ENCODE peak calls at places on chromosomes 16 and 17, in five cellular contexts. S, B, Z, A and Q are unnamed samples.

GRCh38 chr17:28443901-28444638 is 29.4 kb upstream of the SLC13A2 start:
- DNase-seq in A (no peak), Z (no peak), B (no peak), S (no peak), Q (no peak)

GRCh38 chr16:84237994-84238750 is 1.6 kb downstream of the KCNG4 start:
- DNase-seq in Z (no peak), B (no peak), A (no peak), S (no peak), Q (no peak)

GRCh38 chr16:85685251-85685650 is 3.5 kb downstream of the GINS2 start:
- DNase-seq in Z (no peak), A (no peak), S (no peak), B (no peak), Q (no peak)

GRCh38 chr17:80414508-80414802 is 512 bp upstream of the ENDOV start:
- DNase-seq in A (peak), S (no peak), B (no peak), Z (no peak), Q (no peak)

GRCh38 chr17:3963214-3964201 is 729 bp downstream of the ATP2A3 start:
- DNase-seq in S (no peak), Z (no peak), A (no peak), B (peak), Q (no peak)

GRCh38 chr16:89293276-89294143 is 76.0 kb downstream of the ZNF778 start:
- DNase-seq in B (no peak), S (no peak), A (peak), Z (no peak), Q (no peak)

GRCh38 chr17:81515530-81516041 is 3.0 kb upstream of the ACTG1 start:
- DNase-seq in Z (no peak), S (no peak), B (peak), A (no peak), Q (no peak)

GRCh38 chr17:32771396-32771795 is 105.5 kb downstream of the MYO1D start:
- DNase-seq in Z (no peak), B (no peak), S (no peak), A (no peak), Q (no peak)

GRCh38 chr17:72863511-72864175 is 228.8 kb downstream of the SLC39A11 start:
- DNase-seq in Z (no peak), S (no peak), B (no peak), A (no peak), Q (no peak)

GRCh38 chr17:2853111-2853721 is 57.0 kb downstream of the RAP1GAP2 start:
- DNase-seq in Z (no peak), A (peak), S (peak), B (peak), Q (peak)

GRCh38 chr16:48608452-48608851 is 1.5 kb downstream of the N4BP1 start:
- DNase-seq in A (no peak), S (no peak), B (no peak), Z (no peak), Q (no peak)

GRCh38 chr17:61400058-61400785 is 579 bp downstream of the TBX2 start:
- DNase-seq in S (no peak), B (peak), A (peak), Z (no peak), Q (no peak)

GRCh38 chr17:39101139-39101538 is 50.3 kb downstream of the PLXDC1 start:
- DNase-seq in S (no peak), B (no peak), Z (no peak), A (no peak), Q (no peak)

GRCh38 chr16:19583665-19584300 is 28.3 kb downstream of the VPS35L start:
- DNase-seq in B (peak), S (no peak), Z (no peak), A (peak), Q (no peak)

GRCh38 chr17:46120078-46120477 is 73.2 kb downstream of the KANSL1 start:
- DNase-seq in Z (no peak), S (no peak), B (no peak), A (no peak), Q (no peak)

GRCh38 chr17:57111386-57111785 is 26.3 kb downstream of the AKAP1 start:
- DNase-seq in A (no peak), B (no peak), Z (no peak), S (no peak), Q (no peak)

GRCh38 chr16:84999200-84999599 is 12.1 kb downstream of the ZDHHC7 start:
- DNase-seq in B (no peak), Z (no peak), S (no peak), A (no peak), Q (no peak)

GRCh38 chr16:83954577-83955016 is 1.6 kb downstream of the OSGIN1 start:
- DNase-seq in Z (peak), S (no peak), A (peak), B (no peak), Q (no peak)

GRCh38 chr16:47949276-47949675 is 206.5 kb downstream of the ABCC12 start:
- DNase-seq in Z (no peak), A (no peak), B (no peak), S (no peak), Q (no peak)

GRCh38 chr16:17529982-17530760 is 59.4 kb upstream of the XYLT1 start:
- DNase-seq in S (no peak), B (no peak), Z (no peak), A (no peak), Q (no peak)

GRCh38 chr17:13395346-13395745 is 206.4 kb downstream of the HS3ST3A1 start:
- DNase-seq in A (no peak), S (no peak), B (no peak), Z (no peak), Q (no peak)

GRCh38 chr16:3036726-3037315 is at the start of gene BICDL2:
- DNase-seq in Z (no peak), S (no peak), B (no peak), A (no peak), Q (no peak)

GRCh38 chr17:19652595-19652994 is 4.0 kb downstream of the ALDH3A2 start:
- DNase-seq in Z (no peak), B (no peak), S (no peak), A (no peak), Q (no peak)

GRCh38 chr17:34301986-34302385 is 16.4 kb downstream of the CCL11 start:
- DNase-seq in S (no peak), B (no peak), Z (no peak), A (no peak), Q (no peak)

GRCh38 chr17:80023261-80024205 is 12.1 kb downstream of the TBC1D16 start:
- DNase-seq in B (peak), Z (no peak), S (no peak), A (no peak), Q (no peak)

GRCh38 chr17:27473190-27473747 is 17.0 kb downstream of the KSR1 start:
- DNase-seq in S (no peak), B (no peak), Z (no peak), A (no peak), Q (no peak)

GRCh38 chr16:15949210-15950166 is at the start of gene ABCC1:
- DNase-seq in B (peak), S (no peak), Z (no peak), A (no peak), Q (peak)

GRCh38 chr17:29760279-29760721 is 137.6 kb upstream of the CORO6 start:
- DNase-seq in Z (no peak), B (no peak), S (no peak), A (peak), Q (no peak)

GRCh38 chr16:88442435-88442810 is 10.7 kb upstream of the ZFPM1 start:
- DNase-seq in Z (no peak), B (no peak), S (no peak), A (no peak), Q (no peak)

GRCh38 chr16:78091419-78091818 is 8.0 kb upstream of the WWOX start:
- DNase-seq in S (no peak), B (no peak), A (no peak), Z (no peak), Q (no peak)

GRCh38 chr16:53542283-53542682 is 39.3 kb upstream of the AKTIP start:
- DNase-seq in A (no peak), B (no peak), S (no peak), Z (no peak), Q (no peak)

GRCh38 chr17:51912939-51913338 is 245.6 kb downstream of the CA10 start:
- DNase-seq in B (no peak), Z (no peak), S (no peak), A (no peak), Q (no peak)

GRCh38 chr16:29029168-29029994 is 44.5 kb downstream of the LAT start:
- DNase-seq in B (no peak), Z (no peak), A (peak), S (peak), Q (peak)

GRCh38 chr16:65767125-65767524 is 599.4 kb upstream of the CDH5 start:
- DNase-seq in S (no peak), A (no peak), B (no peak), Z (no peak), Q (no peak)

GRCh38 chr16:2813661-2814288 is 3.3 kb upstream of the PRSS21 start:
- DNase-seq in Z (no peak), A (no peak), B (no peak), S (no peak), Q (no peak)

GRCh38 chr16:85430523-85431381 is 182.4 kb upstream of the GSE1 start:
- DNase-seq in S (no peak), A (no peak), B (peak), Z (no peak), Q (no peak)

GRCh38 chr16:65202461-65202860 is 80.6 kb upstream of the CDH11 start:
- DNase-seq in B (no peak), Z (no peak), A (peak), S (no peak), Q (no peak)